ENCODE peak calls at places on chromosomes 4 and X, in ten cellular contexts. G, K, I, U, C, E, J, N, Q and L are unnamed samples.

GRCh38 chrX:17511556-17511955 is 136.6 kb downstream of the NHS start:
- DNase-seq in K (no peak), C (no peak), N (no peak), I (no peak), Q (no peak), J (no peak), G (peak), E (no peak), U (no peak), L (no peak)

GRCh38 chrX:118727686-118728339 is 407 bp downstream of the IL13RA1 start:
- DNase-seq in E (no peak), G (peak), I (no peak), K (peak), Q (peak), U (no peak), N (peak), C (no peak), J (no peak), L (no peak)

GRCh38 chrX:39309721-39310152 is 508.5 kb downstream of the MID1IP1 start:
- DNase-seq in Q (peak), U (no peak), G (no peak), K (peak), C (no peak), N (peak), E (no peak), I (no peak), J (no peak), L (peak)

GRCh38 chr4:156734965-156735895 is 236.4 kb downstream of the PDGFC start:
- DNase-seq in N (no peak), I (no peak), U (no peak), E (no peak), J (no peak), K (no peak), Q (no peak), G (peak), C (no peak), L (no peak)

GRCh38 chrX:42459735-42460134 is 318.2 kb downstream of the PPP1R2C start:
- DNase-seq in E (no peak), N (no peak), I (no peak), C (no peak), J (no peak), U (no peak), Q (no peak), K (no peak), G (no peak), L (no peak)

GRCh38 chr4:915041-915474 is 17.1 kb downstream of the GAK start:
- DNase-seq in G (no peak), Q (no peak), J (no peak), C (no peak), U (no peak), E (no peak), N (peak), K (no peak), I (no peak), L (no peak)

GRCh38 chrX:141989134-141989533 is 85.4 kb downstream of the MAGEC1 start:
- DNase-seq in G (no peak), J (no peak), C (no peak), Q (no peak), I (no peak), K (no peak), N (no peak), E (no peak), U (no peak), L (no peak)

GRCh38 chr4:139603576-139604387 is 47.8 kb upstream of the SETD7 start:
- DNase-seq in K (no peak), I (peak), Q (peak), E (no peak), G (peak), N (no peak), C (no peak), U (peak), J (no peak), L (no peak)

GRCh38 chr4:114417214-114417613 is 181.4 kb upstream of the UGT8 start:
- DNase-seq in U (no peak), J (no peak), K (no peak), I (peak), Q (no peak), G (peak), E (no peak), C (no peak), N (no peak), L (no peak)

GRCh38 chrX:149829751-149830191 is 48.0 kb downstream of the MAGEA9 start:
- DNase-seq in C (peak), K (no peak), E (no peak), G (peak), N (no peak), U (no peak), J (no peak), Q (no peak), I (no peak), L (peak)

GRCh38 chr4:182222766-182223165 is 20.4 kb upstream of the TENM3 start:
- DNase-seq in J (no peak), Q (no peak), G (no peak), U (no peak), K (no peak), I (no peak), N (no peak), E (no peak), C (no peak), L (no peak)

GRCh38 chrX:99914676-99915075 is 495.4 kb downstream of the PCDH19 start:
- DNase-seq in I (no peak), U (no peak), N (no peak), E (no peak), K (no peak), G (peak), C (no peak), Q (no peak), J (no peak), L (no peak)

GRCh38 chr4:67397931-67398330 is 147.4 kb downstream of the CENPC start:
- DNase-seq in C (no peak), I (no peak), G (no peak), E (no peak), Q (no peak), J (no peak), N (no peak), U (no peak), K (no peak), L (no peak)

GRCh38 chr4:69727412-69727811 is 33.0 kb downstream of the SULT1B1 start:
- DNase-seq in N (no peak), Q (no peak), C (no peak), I (no peak), J (no peak), U (no peak), G (no peak), E (no peak), K (no peak), L (no peak)

GRCh38 chr4:184450045-184450444 is 24.3 kb downstream of the IRF2 start:
- DNase-seq in I (no peak), Q (no peak), G (peak), U (peak), N (no peak), K (no peak), E (no peak), C (no peak), J (no peak), L (no peak)

GRCh38 chr4:15400911-15401671 is 26.7 kb upstream of the C1QTNF7 start:
- DNase-seq in N (peak), E (no peak), G (peak), U (peak), J (no peak), K (peak), I (no peak), C (no peak), Q (no peak), L (peak)

GRCh38 chr4:145719752-145720624 is 40.0 kb downstream of the C4orf51 start:
- DNase-seq in E (no peak), Q (no peak), G (no peak), U (no peak), C (no peak), J (no peak), K (no peak), N (no peak), I (peak), L (peak)

GRCh38 chr4:28229092-28229491 is 1368.5 kb downstream of the STIM2 start:
- DNase-seq in E (no peak), G (no peak), N (no peak), U (no peak), K (no peak), J (no peak), I (no peak), C (no peak), Q (no peak), L (no peak)

GRCh38 chrX:150767475-150768131 is 74.4 kb downstream of the MTMR1 start:
- DNase-seq in Q (no peak), E (no peak), C (no peak), G (peak), N (no peak), U (peak), I (peak), J (no peak), K (no peak), L (no peak)

GRCh38 chr4:183532823-183533222 is 28.0 kb downstream of the ING2 start:
- DNase-seq in J (no peak), G (peak), U (no peak), E (no peak), Q (no peak), K (no peak), N (no peak), I (no peak), C (no peak), L (no peak)

GRCh38 chrX:133640161-133641015 is 225.1 kb upstream of the GPC4 start:
- DNase-seq in N (no peak), U (no peak), C (no peak), I (no peak), G (no peak), K (no peak), E (no peak), Q (no peak), J (no peak), L (no peak)

GRCh38 chrX:42973321-42973720 is 195.4 kb upstream of the PPP1R2C start:
- DNase-seq in J (no peak), Q (no peak), I (no peak), G (peak), E (no peak), C (no peak), K (no peak), N (no peak), U (no peak), L (no peak)

GRCh38 chr4:183182873-183183725 is 84.0 kb downstream of the WWC2 start:
- DNase-seq in N (peak), U (peak), I (no peak), K (peak), G (peak), Q (peak), E (no peak), J (no peak), C (no peak), L (peak)

GRCh38 chrX:122565952-122566351 is 618.1 kb upstream of the GRIA3 start:
- DNase-seq in E (no peak), N (no peak), G (peak), Q (no peak), I (no peak), C (no peak), J (no peak), U (peak), K (peak), L (no peak)

GRCh38 chr4:119643306-119644042 is 14.9 kb upstream of the PDE5A start:
- DNase-seq in I (no peak), J (no peak), K (no peak), Q (no peak), E (no peak), U (no peak), G (no peak), C (no peak), N (no peak), L (no peak)

GRCh38 chr4:167238226-167238625 is 3.9 kb upstream of the SPOCK3 start:
- DNase-seq in K (no peak), G (no peak), J (no peak), N (no peak), U (no peak), I (no peak), Q (no peak), E (no peak), C (no peak), L (no peak)

GRCh38 chr4:176270669-176271068 is 1.6 kb upstream of the ASB5 start:
- DNase-seq in U (peak), K (no peak), N (no peak), Q (no peak), J (no peak), C (no peak), G (peak), I (no peak), E (no peak), L (no peak)

GRCh38 chrX:153689654-153690465 is 2.1 kb downstream of the SLC6A8 start:
- DNase-seq in I (no peak), N (no peak), J (no peak), K (no peak), Q (peak), U (no peak), G (peak), C (no peak), E (no peak), L (no peak)

GRCh38 chrX:118928126-118928525 is 46.3 kb upstream of the LONRF3 start:
- DNase-seq in U (no peak), E (no peak), N (no peak), I (no peak), Q (no peak), G (peak), K (no peak), J (no peak), C (no peak), L (no peak)

GRCh38 chr4:77073981-77074865 is 1.6 kb downstream of the CCNI start:
- DNase-seq in Q (no peak), J (no peak), K (no peak), U (no peak), I (no peak), E (no peak), N (no peak), C (no peak), G (no peak), L (no peak)

GRCh38 chr4:143294310-143294709 is 42.4 kb upstream of the GAB1 start:
- DNase-seq in C (no peak), G (no peak), K (peak), J (no peak), Q (no peak), N (peak), U (peak), E (no peak), I (no peak), L (no peak)

GRCh38 chr4:15001248-15001824 is 945 bp upstream of the CPEB2 start:
- DNase-seq in K (peak), J (peak), G (peak), C (peak), Q (peak), N (peak), U (peak), E (peak), I (peak), L (peak)

GRCh38 chr4:5998333-5998936 is 19.8 kb downstream of the C4orf50 start:
- DNase-seq in J (peak), I (peak), C (no peak), E (peak), K (peak), Q (peak), U (peak), G (peak), N (no peak), L (peak)